ENCODE peak calls at places on chromosomes 11 and 22, in four cellular contexts. K is HL-60, V is GM12878, Y is K562. S is an unnamed sample.

GRCh38 chr22:30668306-30668655 is 606 bp upstream of the DUSP18 start:
- DNase-seq in V (no peak), K (no peak), Y (no peak), S (no peak)

GRCh38 chr22:50303515-50303847 is 4.0 kb downstream of the PLXNB2 start:
- DNase-seq in V (no peak), Y (no peak), K (no peak), S (no peak)

GRCh38 chr11:111456086-111456858 is 55.9 kb downstream of the BTG4 start:
- DNase-seq in K (no peak), V (no peak), Y (no peak), S (no peak)

GRCh38 chr22:49514656-49515055 is 313.0 kb downstream of the BRD1 start:
- DNase-seq in V (no peak), Y (no peak), K (no peak), S (no peak)

GRCh38 chr11:105821781-105822180 is 200.3 kb downstream of the MSANTD4 start:
- DNase-seq in V (no peak), Y (no peak), K (no peak), S (no peak)

GRCh38 chr11:102345923-102346322 is 1.1 kb upstream of the BIRC2 start:
- DNase-seq in V (no peak), Y (peak), K (no peak), S (no peak)

GRCh38 chr22:33014621-33015020 is 43.6 kb downstream of the SYN3 start:
- DNase-seq in Y (peak), V (no peak), K (no peak), S (no peak)

GRCh38 chr22:50729391-50730012 is 8.5 kb upstream of the ACR start:
- DNase-seq in Y (no peak), K (no peak), V (no peak), S (peak)

GRCh38 chr11:12746593-12747097 is 72.4 kb downstream of the TEAD1 start:
- DNase-seq in V (no peak), Y (peak), K (no peak), S (no peak)

GRCh38 chr22:50242406-50242949 is 2.3 kb downstream of the TUBGCP6 start:
- DNase-seq in K (no peak), Y (no peak), V (no peak), S (no peak)

GRCh38 chr11:128879817-128880216 is 11.3 kb upstream of the KCNJ5 start:
- DNase-seq in K (no peak), Y (no peak), V (no peak), S (no peak)

GRCh38 chr11:18192988-18193387 is 20.4 kb downstream of the MRGPRX4 start:
- DNase-seq in K (no peak), V (peak), Y (no peak), S (no peak)

GRCh38 chr22:17592201-17592600 is 28.9 kb downstream of the SLC25A18 start:
- DNase-seq in K (no peak), Y (no peak), V (no peak), S (no peak)

GRCh38 chr11:5596611-5597201 is at the start of gene TRIM6:
- DNase-seq in Y (peak), K (peak), V (no peak), S (peak)

GRCh38 chr11:100776212-100776896 is 89.3 kb downstream of the ARHGAP42 start:
- DNase-seq in Y (no peak), V (no peak), K (no peak), S (no peak)

GRCh38 chr11:78290293-78291176 is 101.8 kb downstream of the USP35 start:
- DNase-seq in Y (peak), V (no peak), K (peak), S (no peak)

GRCh38 chr22:39356464-39356863 is 6.7 kb downstream of the SYNGR1 start:
- DNase-seq in V (no peak), Y (no peak), K (no peak), S (no peak)

GRCh38 chr11:61718613-61719302 is 33.7 kb upstream of the MYRF start:
- DNase-seq in Y (peak), V (no peak), K (no peak), S (no peak)

GRCh38 chr22:33803371-33803770 is 116.9 kb downstream of the LARGE1 start:
- DNase-seq in Y (no peak), K (no peak), V (no peak), S (no peak)

DNA sequence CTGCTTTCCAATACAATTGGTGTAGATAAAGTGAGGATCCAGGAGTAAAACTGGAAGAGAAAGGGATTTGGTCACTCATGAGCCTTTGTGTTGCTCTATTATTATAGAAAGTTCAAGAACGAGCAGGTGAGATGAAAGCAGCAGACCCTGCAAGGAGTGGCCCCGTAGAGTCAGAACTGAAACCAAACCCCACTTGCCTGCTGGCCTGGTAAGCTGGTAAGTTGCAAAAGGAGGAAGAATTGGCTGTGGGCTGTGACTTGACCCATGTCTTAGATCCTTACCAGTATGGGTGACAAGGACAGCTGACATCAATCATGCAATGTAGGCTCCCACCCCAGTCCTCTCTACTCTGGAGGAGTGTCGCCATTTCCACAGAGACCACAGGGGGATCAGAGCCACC is 201.3 kb downstream of the OPCML start:
- DNase-seq in V (no peak), Y (no peak), K (no peak), S (no peak)
- TF ChIP-seq SPI1 in V (no peak), Y (no peak), K (no peak), S (no peak)

GRCh38 chr11:44304091-44305084 is 5.6 kb downstream of the ALX4 start:
- DNase-seq in Y (no peak), K (no peak), V (no peak), S (no peak)

GRCh38 chr11:44305149-44305642 is 4.7 kb downstream of the ALX4 start:
- DNase-seq in K (no peak), V (no peak), Y (no peak), S (no peak)

GRCh38 chr11:44306469-44307244 is 3.3 kb downstream of the ALX4 start:
- DNase-seq in Y (no peak), K (no peak), V (no peak), S (no peak)

GRCh38 chr11:44307340-44308099 is 2.4 kb downstream of the ALX4 start:
- DNase-seq in V (no peak), K (no peak), Y (no peak), S (no peak)

GRCh38 chr11:44305643-44306468 is 4.1 kb downstream of the ALX4 start:
- DNase-seq in Y (no peak), V (no peak), K (no peak), S (no peak)
- TF ChIP-seq SPI1 in Y (no peak), V (no peak), K (no peak), S (no peak)

GRCh38 chr11:2794419-2794795 is 91.2 kb downstream of the CDKN1C start:
- DNase-seq in K (peak), Y (no peak), V (no peak), S (no peak)
- TF ChIP-seq SPI1 in K (no peak), Y (no peak), V (no peak), S (no peak)

DNA sequence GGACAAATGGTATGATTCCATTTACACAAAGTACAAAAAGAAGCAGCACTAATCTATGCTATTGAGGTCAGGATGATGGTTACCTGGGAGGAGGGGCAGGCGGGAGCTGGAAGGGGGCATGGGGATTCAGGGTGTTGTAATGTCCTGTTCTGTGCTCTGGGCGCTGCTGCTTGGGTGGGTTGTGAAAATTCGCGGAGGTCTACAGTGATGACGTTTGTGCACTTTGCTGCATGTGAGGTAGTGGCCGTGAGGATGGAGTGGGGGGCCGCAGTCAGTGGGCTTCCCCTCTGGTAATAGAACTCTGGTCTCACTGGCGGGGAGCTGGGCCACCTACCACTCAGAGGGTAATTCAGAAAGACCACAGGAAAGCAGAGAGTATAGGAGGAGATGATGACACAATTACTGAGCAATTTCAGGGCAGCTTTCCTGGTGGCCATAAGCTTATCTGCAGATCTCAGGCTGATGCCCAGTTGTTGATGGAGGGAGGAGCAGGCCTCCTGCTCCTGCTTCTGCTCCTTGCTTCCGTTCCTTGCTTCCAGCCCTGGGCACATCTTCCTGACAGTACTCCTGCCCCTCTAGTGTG is 121.5 kb downstream of the CEP164 start:
- DNase-seq in V (no peak), K (no peak), Y (no peak), S (no peak)
- TF ChIP-seq SPI1 in V (no peak), K (no peak), Y (no peak), S (no peak)